ENCODE peak calls at places on chromosomes 11 and 22, in ten cellular contexts. X is CD4-positive, CD25-positive, alpha-beta regulatory T cell; N is lower lobe of right lung; Q is psoas muscle; I is HepG2; K is IMR-90; U is RWPE2; G is left lung; A is Panc1; B is heart left ventricle. C is an unnamed sample.

GRCh38 chr11:74684661-74685060 is 46.6 kb downstream of the CHRDL2 start:
- ATAC-seq in I (no peak), K (no peak), B (no peak), A (no peak), X (no peak), G (no peak), Q (no peak), N (no peak), U (no peak), C (no peak)

GRCh38 chr11:78651923-78652602 is 77.4 kb upstream of the NARS2 start:
- ATAC-seq in K (no peak), B (no peak), A (no peak), X (no peak), Q (no peak), U (no peak), I (no peak), G (no peak), N (no peak), C (no peak)

GRCh38 chr11:88515002-88515401 is 177.5 kb upstream of the CTSC start:
- ATAC-seq in K (no peak), X (no peak), Q (no peak), U (peak; percentile 54), G (no peak), I (no peak), B (no peak), A (no peak), N (no peak), C (no peak)

GRCh38 chr22:40654522-40655167 is 18.1 kb upstream of the MRTFA start:
- ATAC-seq in A (peak; percentile 40), G (peak; percentile 31), U (no peak), Q (peak; percentile 64), I (peak; percentile 61), X (no peak), N (no peak), B (peak; percentile 37), K (peak; percentile 33), C (no peak)

GRCh38 chr11:127000291-127000968 is at the start of gene KIRREL3:
- ATAC-seq in X (no peak), I (no peak), A (peak; percentile 51), N (no peak), Q (no peak), B (no peak), K (peak; percentile 66), G (peak; percentile 30), U (no peak), C (no peak)

GRCh38 chr11:68889948-68890446 is 13.6 kb downstream of the MRPL21 start:
- ATAC-seq in G (peak; percentile 69), K (peak; percentile 74), X (no peak), I (peak; percentile 66), N (peak; percentile 67), Q (peak; percentile 57), U (no peak), B (peak; percentile 84), A (peak; percentile 78), C (peak; percentile 65)

GRCh38 chr11:15258433-15259350 is 144.0 kb downstream of the INSC start:
- ATAC-seq in A (peak; percentile 17), Q (no peak), K (peak; percentile 62), I (peak; percentile 92), B (no peak), U (peak; percentile 90), X (no peak), G (peak; percentile 94), N (peak; percentile 67), C (no peak)

GRCh38 chr11:35815556-35816315 is 128.1 kb upstream of the LDLRAD3 start:
- ATAC-seq in K (no peak), Q (peak; percentile 36), B (peak; percentile 74), A (no peak), N (no peak), X (no peak), I (no peak), U (no peak), G (peak; percentile 54), C (peak; percentile 62)

GRCh38 chr11:131637469-131638175 is 267.2 kb downstream of the NTM start:
- ATAC-seq in I (no peak), G (no peak), N (no peak), A (no peak), B (no peak), U (no peak), Q (peak; percentile 57), K (no peak), X (no peak), C (no peak)

DNA sequence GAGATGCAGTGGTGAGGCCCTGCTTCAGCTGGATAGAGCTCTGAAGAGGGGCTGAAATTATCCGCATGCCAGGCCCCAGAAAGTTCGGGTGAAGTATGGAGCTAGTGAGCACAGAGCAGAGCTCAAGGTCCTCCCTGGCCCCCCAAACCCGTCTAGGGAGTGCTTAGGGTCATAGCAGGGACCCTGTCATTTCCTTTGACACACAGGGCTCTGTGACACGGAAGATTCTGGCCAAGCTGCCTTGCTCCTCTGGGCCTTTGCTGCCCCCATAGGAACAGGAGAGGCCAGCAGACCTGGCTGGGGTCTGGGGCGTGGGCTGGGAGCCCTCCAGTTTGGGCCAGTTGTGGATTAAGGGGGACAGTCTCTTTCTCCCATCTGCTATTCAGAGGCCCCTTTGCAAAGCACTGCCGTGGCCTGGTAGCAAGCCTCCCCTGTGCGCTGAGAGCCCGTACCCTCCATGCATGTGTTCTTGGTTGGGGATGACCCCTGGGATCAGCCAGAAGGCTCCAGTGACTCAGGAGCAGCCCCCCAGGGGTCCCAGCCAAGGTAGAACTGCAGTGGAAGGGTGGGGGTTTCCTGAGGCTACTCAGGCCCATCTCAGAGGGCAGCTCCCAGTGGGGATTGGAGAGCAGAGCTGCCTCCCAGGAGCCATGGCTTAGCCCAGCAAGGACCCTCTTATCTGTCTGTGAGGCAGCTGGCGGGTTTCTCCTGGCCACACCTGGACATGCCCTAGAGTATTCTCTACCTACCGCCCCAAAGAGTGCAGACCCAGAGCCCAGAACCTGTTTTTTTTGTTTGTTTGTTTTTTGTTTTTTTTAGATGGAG is 42.3 kb downstream of the RNF141 start:
- ATAC-seq in X (no peak), K (no peak), A (no peak), B (no peak), G (no peak), U (no peak), N (no peak), I (no peak), Q (no peak), C (no peak)
- H3K27ac ChIP-seq in X (no peak overlapping the region), K (no peak overlapping the region), A (no peak overlapping the region), B (no peak overlapping the region), G (peak overlapping the region; percentile 90), U (no peak overlapping the region), N (no peak overlapping the region), I (no peak overlapping the region), Q (no peak overlapping the region), C (no peak overlapping the region)

GRCh38 chr11:117420598-117420997 is 92.9 kb downstream of the CEP164 start:
- ATAC-seq in U (no peak), A (no peak), Q (no peak), G (no peak), I (no peak), B (no peak), X (no peak), K (no peak), N (no peak), C (no peak)

GRCh38 chr11:117418685-117419084 is 91.0 kb downstream of the CEP164 start:
- ATAC-seq in X (no peak), I (peak; percentile 50), A (no peak), K (no peak), G (no peak), Q (no peak), N (no peak), U (no peak), B (no peak), C (no peak)

GRCh38 chr11:117421041-117421440 is 93.4 kb downstream of the CEP164 start:
- ATAC-seq in B (no peak), X (no peak), I (no peak), N (no peak), U (no peak), A (no peak), G (no peak), K (no peak), Q (no peak), C (no peak)

GRCh38 chr11:117419136-117419914 is 91.7 kb downstream of the CEP164 start:
- ATAC-seq in U (peak; percentile 15), N (no peak), X (no peak), B (no peak), G (no peak), Q (no peak), I (peak; percentile 66), A (no peak), K (peak; percentile 41), C (no peak)

DNA sequence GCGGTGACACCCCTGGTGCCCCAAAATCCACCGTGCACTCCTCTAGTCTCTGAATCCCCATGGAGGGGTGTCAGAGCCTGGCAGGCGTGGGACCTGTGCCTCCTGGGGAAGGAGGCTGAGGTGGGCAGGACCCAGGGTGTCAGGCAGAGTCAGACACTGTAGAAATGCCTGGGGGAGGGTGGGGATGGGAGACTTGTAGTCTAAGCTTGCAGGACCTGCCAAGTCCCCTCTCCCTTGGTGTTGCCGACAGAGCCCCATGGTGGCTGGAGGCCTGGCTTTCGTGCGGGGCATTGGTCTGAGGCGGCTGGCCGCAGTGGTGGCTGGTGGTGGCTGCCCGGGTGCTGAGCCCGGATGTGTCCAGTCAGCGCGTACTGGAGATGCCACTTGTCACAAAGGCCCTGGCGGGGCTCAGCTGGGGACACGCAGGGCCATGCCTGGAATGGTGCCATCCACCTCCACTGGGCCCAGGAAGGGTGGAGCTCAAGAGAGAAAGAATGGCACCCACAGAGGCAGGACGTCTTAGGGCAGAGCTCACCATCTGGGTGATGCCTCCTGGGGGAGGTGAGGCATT is 92.3 kb downstream of the CEP164 start:
- ATAC-seq in K (no peak), N (peak; percentile 14), X (no peak), A (no peak), B (no peak), Q (no peak), G (no peak), I (no peak), U (no peak), C (no peak)
- H3K27ac ChIP-seq in K (no peak overlapping the region), N (no peak overlapping the region), X (no peak overlapping the region), A (no peak overlapping the region), B (no peak overlapping the region), Q (no peak overlapping the region), G (no peak overlapping the region), I (no peak overlapping the region), U (no peak overlapping the region), C (no peak overlapping the region)

GRCh38 chr11:25816411-25816810 is 515.5 kb upstream of the ANO3 start:
- ATAC-seq in G (no peak), K (no peak), I (no peak), Q (no peak), A (no peak), U (no peak), B (no peak), X (no peak), N (no peak), C (no peak)
- H3K27ac ChIP-seq in G (no peak overlapping the region), K (no peak overlapping the region), I (no peak overlapping the region), Q (no peak overlapping the region), A (no peak overlapping the region), U (no peak overlapping the region), B (no peak overlapping the region), X (no peak overlapping the region), N (no peak overlapping the region), C (no peak overlapping the region)

DNA sequence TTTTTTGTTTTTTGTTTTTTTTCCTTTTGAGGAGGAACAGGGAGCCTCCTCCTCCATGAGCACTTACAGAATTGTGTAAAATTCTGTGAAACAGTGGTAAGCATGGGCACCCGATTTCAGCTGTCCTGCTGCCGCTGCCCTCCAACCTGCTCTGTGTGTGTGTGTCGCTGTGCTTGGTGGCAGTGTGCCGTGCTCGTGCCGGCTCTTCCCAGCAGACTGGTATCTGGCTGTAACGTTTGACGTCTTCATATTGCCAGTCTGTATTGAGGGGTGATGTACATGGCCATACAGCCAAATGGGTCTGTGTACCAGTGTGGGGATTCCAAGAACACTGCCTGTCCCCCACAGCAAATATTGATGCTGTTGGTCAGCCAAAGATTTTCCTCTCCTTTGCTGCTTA is 97.1 kb downstream of the CWC15 start:
- ATAC-seq in Q (no peak), X (no peak), N (no peak), A (no peak), I (no peak), U (no peak), K (peak; percentile 12), B (no peak), G (no peak), C (no peak)
- H3K27ac ChIP-seq in Q (peak overlapping the region; percentile 71), X (no peak overlapping the region), N (peak overlapping the region; percentile 52), A (peak overlapping the region; percentile 68), I (no peak overlapping the region), U (peak overlapping the region; percentile 53), K (peak overlapping the region; percentile 97), B (peak overlapping the region; percentile 47), G (no peak overlapping the region), C (peak overlapping the region; percentile 70)

C was measured in gastroesophageal sphincter.